ENCODE peak calls at places on chromosomes 7 and 10, in four cellular contexts. One of them, this sample, is unnamed.

GRCh38 chr7:76191783-76192240 is 9.9 kb upstream of the SRRM3 start:
- DNase-seq in K562: peak; percentile 56
- DNase-seq in GM12878: no peak
- DNase-seq in SK-N-SH: peak; percentile 72
- DNase-seq in this sample: peak; percentile 34

GRCh38 chr10:71080381-71081228 is 131.8 kb upstream of the UNC5B start:
- DNase-seq in K562: no peak
- DNase-seq in GM12878: no peak
- DNase-seq in SK-N-SH: no peak
- DNase-seq in this sample: peak; percentile 4

GRCh38 chr7:37193087-37193774 is 255.4 kb downstream of the ELMO1 start:
- DNase-seq in K562: peak; percentile 17
- DNase-seq in GM12878: no peak
- DNase-seq in SK-N-SH: no peak
- DNase-seq in this sample: no peak

GRCh38 chr10:28551086-28551485 is 18.2 kb downstream of the WAC start:
- DNase-seq in K562: no peak
- DNase-seq in GM12878: no peak
- DNase-seq in SK-N-SH: no peak
- DNase-seq in this sample: no peak

GRCh38 chr7:23246540-23246939 is at the start of gene GPNMB:
- DNase-seq in K562: no peak
- DNase-seq in GM12878: no peak
- DNase-seq in SK-N-SH: peak; percentile 62
- DNase-seq in this sample: no peak

GRCh38 chr7:100396421-100396982 is 23.2 kb downstream of the PILRA start:
- DNase-seq in K562: no peak
- DNase-seq in GM12878: peak; percentile 93
- DNase-seq in SK-N-SH: no peak
- DNase-seq in this sample: no peak

GRCh38 chr10:88318803-88319202 is 264.3 kb downstream of the RNLS start:
- DNase-seq in K562: no peak
- DNase-seq in GM12878: no peak
- DNase-seq in SK-N-SH: no peak
- DNase-seq in this sample: peak; percentile 30

GRCh38 chr7:127821146-127821545 is 169.2 kb downstream of the SND1 start:
- DNase-seq in K562: no peak
- DNase-seq in GM12878: no peak
- DNase-seq in SK-N-SH: no peak
- DNase-seq in this sample: no peak

GRCh38 chr10:30885423-30885822 is 146.2 kb downstream of the ZNF438 start:
- DNase-seq in K562: no peak
- DNase-seq in GM12878: no peak
- DNase-seq in SK-N-SH: no peak
- DNase-seq in this sample: no peak

GRCh38 chr7:152336754-152337368 is 98.9 kb downstream of the KMT2C start:
- DNase-seq in K562: no peak
- DNase-seq in GM12878: no peak
- DNase-seq in SK-N-SH: peak; percentile 51
- DNase-seq in this sample: peak; percentile 18

GRCh38 chr7:36617408-36617807 is 106.9 kb downstream of the AOAH start:
- DNase-seq in K562: no peak
- DNase-seq in GM12878: no peak
- DNase-seq in SK-N-SH: no peak
- DNase-seq in this sample: no peak

GRCh38 chr10:102334106-102334505 is 61.4 kb upstream of the NFKB2 start:
- DNase-seq in K562: no peak
- DNase-seq in GM12878: no peak
- DNase-seq in SK-N-SH: peak; percentile 54
- DNase-seq in this sample: no peak

GRCh38 chr7:122535086-122535485 is 163.8 kb downstream of the RNF133 start:
- DNase-seq in K562: no peak
- DNase-seq in GM12878: no peak
- DNase-seq in SK-N-SH: no peak
- DNase-seq in this sample: no peak

GRCh38 chr10:3766046-3766761 is 18.8 kb downstream of the KLF6 start:
- DNase-seq in K562: no peak
- DNase-seq in GM12878: no peak
- DNase-seq in SK-N-SH: no peak
- DNase-seq in this sample: no peak

GRCh38 chr7:131254211-131254610 is 73.5 kb upstream of the MKLN1 start:
- DNase-seq in K562: no peak
- DNase-seq in GM12878: no peak
- DNase-seq in SK-N-SH: no peak
- DNase-seq in this sample: no peak

GRCh38 chr10:133100706-133101463 is 13.2 kb downstream of the ADGRA1 start:
- DNase-seq in K562: peak; percentile 62
- DNase-seq in GM12878: no peak
- DNase-seq in SK-N-SH: no peak
- DNase-seq in this sample: peak; percentile 96

GRCh38 chr10:29725133-29725720 is 90.5 kb upstream of the SVIL start:
- DNase-seq in K562: no peak
- DNase-seq in GM12878: no peak
- DNase-seq in SK-N-SH: peak; percentile 60
- DNase-seq in this sample: no peak

GRCh38 chr7:583410-584121 is 63.9 kb upstream of the PDGFA start:
- DNase-seq in K562: no peak
- DNase-seq in GM12878: no peak
- DNase-seq in SK-N-SH: no peak
- DNase-seq in this sample: no peak

GRCh38 chr10:24272374-24272773 is 63.4 kb downstream of the KIAA1217 start:
- DNase-seq in K562: no peak
- DNase-seq in GM12878: no peak
- DNase-seq in SK-N-SH: no peak
- DNase-seq in this sample: no peak

GRCh38 chr7:4177001-4177400 is 505.1 kb upstream of the FOXK1 start:
- DNase-seq in K562: no peak
- DNase-seq in GM12878: no peak
- DNase-seq in SK-N-SH: no peak
- DNase-seq in this sample: no peak

GRCh38 chr10:1938317-1938716 is 201.0 kb upstream of the ADARB2 start:
- DNase-seq in K562: no peak
- DNase-seq in GM12878: no peak
- DNase-seq in SK-N-SH: no peak
- DNase-seq in this sample: no peak

GRCh38 chr7:141389423-141389822 is 161.8 kb upstream of the AGK start:
- DNase-seq in K562: no peak
- DNase-seq in GM12878: no peak
- DNase-seq in SK-N-SH: no peak
- DNase-seq in this sample: no peak

GRCh38 chr10:130301026-130301892 is 165.1 kb downstream of the GLRX3 start:
- DNase-seq in K562: no peak
- DNase-seq in GM12878: no peak
- DNase-seq in SK-N-SH: no peak
- DNase-seq in this sample: no peak

GRCh38 chr7:95099101-95099500 is 191.7 kb downstream of the PPP1R9A start:
- DNase-seq in K562: no peak
- DNase-seq in GM12878: no peak
- DNase-seq in SK-N-SH: no peak
- DNase-seq in this sample: no peak

GRCh38 chr10:63105811-63106755 is 27.0 kb upstream of the NRBF2 start:
- DNase-seq in K562: no peak
- DNase-seq in GM12878: no peak
- DNase-seq in SK-N-SH: no peak
- DNase-seq in this sample: no peak

GRCh38 chr10:29409241-29410051 is 120.6 kb downstream of the LYZL1 start:
- DNase-seq in K562: peak; percentile 82
- DNase-seq in GM12878: no peak
- DNase-seq in SK-N-SH: peak; percentile 88
- DNase-seq in this sample: no peak

GRCh38 chr7:101240226-101241014 is 2.8 kb upstream of the CLDN15 start:
- DNase-seq in K562: peak; percentile 89
- DNase-seq in GM12878: no peak
- DNase-seq in SK-N-SH: peak; percentile 17
- DNase-seq in this sample: no peak

GRCh38 chr10:86855503-86855902 is 99.1 kb downstream of the BMPR1A start:
- DNase-seq in K562: no peak
- DNase-seq in GM12878: no peak
- DNase-seq in SK-N-SH: no peak
- DNase-seq in this sample: no peak

GRCh38 chr7:26011039-26011696 is 140.8 kb upstream of the NFE2L3 start:
- DNase-seq in K562: no peak
- DNase-seq in GM12878: peak; percentile 25
- DNase-seq in SK-N-SH: no peak
- DNase-seq in this sample: no peak

GRCh38 chr10:88971668-88972067 is 18.9 kb upstream of the FAS start:
- DNase-seq in K562: no peak
- DNase-seq in GM12878: no peak
- DNase-seq in SK-N-SH: no peak
- DNase-seq in this sample: no peak

GRCh38 chr7:129952164-129952652 is 552 bp downstream of the UBE2H start:
- DNase-seq in K562: no peak
- DNase-seq in GM12878: no peak
- DNase-seq in SK-N-SH: no peak
- DNase-seq in this sample: no peak

GRCh38 chr7:97016392-97017196 is 8.0 kb downstream of the DLX5 start:
- DNase-seq in K562: no peak
- DNase-seq in GM12878: no peak
- DNase-seq in SK-N-SH: peak; percentile 89
- DNase-seq in this sample: peak; percentile 80

GRCh38 chr10:26821699-26822542 is 38.8 kb downstream of the ABI1 start:
- DNase-seq in K562: no peak
- DNase-seq in GM12878: no peak
- DNase-seq in SK-N-SH: no peak
- DNase-seq in this sample: no peak

GRCh38 chr7:105885386-105886111 is 9.2 kb upstream of the ATXN7L1 start:
- DNase-seq in K562: no peak
- DNase-seq in GM12878: no peak
- DNase-seq in SK-N-SH: peak; percentile 58
- DNase-seq in this sample: no peak

DNA sequence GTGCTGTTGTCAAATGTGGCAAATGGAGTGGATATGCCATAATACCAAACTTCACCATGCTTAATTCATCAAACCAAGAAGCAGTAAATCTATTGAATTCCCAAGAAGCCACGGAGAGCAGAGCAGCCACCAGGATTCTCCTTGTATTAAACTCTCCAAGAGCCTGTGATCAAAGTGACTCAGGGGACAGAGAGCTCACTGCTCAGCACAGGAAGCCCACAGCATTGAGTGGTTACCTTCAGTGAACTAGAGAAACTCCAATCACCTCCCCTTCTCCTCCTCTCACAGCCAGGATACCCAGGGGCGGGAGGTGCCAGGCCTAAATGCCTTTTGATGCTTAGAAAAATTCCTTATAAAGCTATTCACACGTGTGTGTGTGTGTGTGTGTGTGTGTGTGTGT is 262.4 kb upstream of the TMEM72 start:
- DNase-seq in K562: no peak
- DNase-seq in GM12878: no peak
- DNase-seq in SK-N-SH: no peak
- DNase-seq in this sample: no peak
- TF ChIP-seq USF1 in K562: no peak
- TF ChIP-seq USF1 in GM12878: no peak
- TF ChIP-seq USF1 in SK-N-SH: no peak
- TF ChIP-seq USF1 in this sample: no peak

GRCh38 chr10:815338-816104 is 116.0 kb downstream of the LARP4B start:
- DNase-seq in K562: no peak
- DNase-seq in GM12878: no peak
- DNase-seq in SK-N-SH: no peak
- DNase-seq in this sample: no peak
- TF ChIP-seq CTCF in K562: no peak
- TF ChIP-seq CTCF in GM12878: no peak
- TF ChIP-seq CTCF in SK-N-SH: peak; percentile 33
- TF ChIP-seq CTCF in this sample: no peak

DNA sequence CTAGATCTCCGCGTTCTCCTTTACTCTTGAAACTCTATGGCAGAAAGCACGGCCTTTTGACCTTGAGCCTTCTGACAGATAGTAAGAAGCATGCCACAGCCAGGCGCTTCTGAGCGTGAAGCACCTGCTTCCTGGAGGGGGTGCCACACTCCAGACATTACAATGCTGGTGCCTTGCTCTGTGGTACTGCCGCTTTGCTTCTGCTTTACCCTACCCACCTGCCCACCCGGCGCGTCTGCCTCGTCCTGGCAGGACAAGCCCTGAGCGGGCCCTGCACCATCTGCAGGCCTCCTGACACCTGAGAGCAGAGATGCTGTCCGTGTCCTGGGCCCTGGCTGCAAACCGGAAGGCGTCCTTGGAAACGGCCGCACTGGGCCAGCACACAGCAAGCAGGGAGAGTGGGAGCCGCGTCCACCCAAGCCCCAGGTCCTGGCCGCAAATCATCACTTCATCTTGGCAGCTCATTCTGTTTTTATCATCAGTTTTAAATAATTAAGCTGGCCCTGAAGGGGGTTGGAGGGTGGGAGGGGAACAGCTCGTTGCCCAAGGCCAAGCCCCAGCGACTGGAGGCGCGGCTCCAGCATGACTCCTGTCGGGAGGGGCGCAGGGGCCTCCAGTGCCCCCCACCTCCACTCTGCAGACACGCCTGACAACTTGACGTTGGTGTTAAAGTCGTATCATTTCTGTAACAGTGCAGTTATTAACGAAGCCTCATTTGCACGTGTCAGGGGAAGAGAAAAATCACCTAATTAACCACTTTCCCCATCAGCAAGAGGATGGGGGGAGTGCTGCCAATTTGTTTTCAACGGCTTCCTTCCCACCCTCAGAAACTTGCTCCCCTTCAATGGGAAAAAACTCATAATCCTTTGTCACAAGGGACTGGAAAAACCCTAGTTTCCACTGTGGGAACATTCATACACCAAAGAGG is 132.2 kb downstream of the MAD1L1 start:
- DNase-seq in K562: no peak
- DNase-seq in GM12878: peak; percentile 50
- DNase-seq in SK-N-SH: peak; percentile 69
- DNase-seq in this sample: no peak
- TF ChIP-seq USF1 in K562: no peak
- TF ChIP-seq USF1 in GM12878: no peak
- TF ChIP-seq USF1 in SK-N-SH: no peak
- TF ChIP-seq USF1 in this sample: no peak

GRCh38 chr7:11373546-11374142 is 400.0 kb downstream of the PHF14 start:
- DNase-seq in K562: peak; percentile 9
- DNase-seq in GM12878: no peak
- DNase-seq in SK-N-SH: peak; percentile 14
- DNase-seq in this sample: no peak
- TF ChIP-seq CTCF in K562: peak; percentile 50
- TF ChIP-seq CTCF in GM12878: peak; percentile 41
- TF ChIP-seq CTCF in SK-N-SH: peak; percentile 70
- TF ChIP-seq CTCF in this sample: no peak

GRCh38 chr10:92972066-92972870 is 88.3 kb upstream of the CYP26C1 start:
- DNase-seq in K562: peak; percentile 63
- DNase-seq in GM12878: no peak
- DNase-seq in SK-N-SH: no peak
- DNase-seq in this sample: no peak
- TF ChIP-seq USF1 in K562: no peak
- TF ChIP-seq USF1 in GM12878: no peak
- TF ChIP-seq USF1 in SK-N-SH: no peak
- TF ChIP-seq USF1 in this sample: no peak